ENCODE peak calls at places on chromosome 10, in seven cellular contexts. A is NCI-H1048; S is activated naive CD4-positive, alpha-beta T cell treated with anti-CD3 and anti-CD28 coated beads, Interleukin-2, amount 10 ng/mL, durations not matched to agents 7 days and 5 days; E is HepG2; J is fibroblast of villous mesenchyme; Y is NCI-H446; N is lower leg skin. H is an unnamed sample.

GRCh38 chr10:69459893-69460575 is 8.8 kb downstream of the TSPAN15 start:
- DNase-seq in A (no peak), S (no peak), E (no peak), J (no peak), Y (no peak), N (no peak), H (no peak)

GRCh38 chr10:14450041-14450491 is 119.3 kb upstream of the FRMD4A start:
- DNase-seq in A (no peak), S (no peak), E (no peak), J (peak), Y (no peak), N (no peak), H (no peak)

GRCh38 chr10:97396056-97396455 is 5.1 kb downstream of the RRP12 start:
- DNase-seq in A (no peak), S (no peak), E (no peak), J (no peak), Y (no peak), N (no peak), H (no peak)

GRCh38 chr10:62075912-62076311 is 174.4 kb downstream of the ARID5B start:
- DNase-seq in A (no peak), S (no peak), E (no peak), J (no peak), Y (no peak), N (no peak), H (no peak)

GRCh38 chr10:71974489-71975011 is 10.4 kb downstream of the CHST3 start:
- DNase-seq in A (no peak), S (no peak), E (no peak), J (no peak), Y (no peak), N (no peak), H (no peak)

GRCh38 chr10:46523119-46523880 is 33.2 kb downstream of the GPRIN2 start:
- DNase-seq in A (no peak), S (peak), E (no peak), J (no peak), Y (no peak), N (peak), H (no peak)

GRCh38 chr10:96495544-96495943 is 18.2 kb downstream of the TLL2 start:
- DNase-seq in A (no peak), S (no peak), E (no peak), J (no peak), Y (no peak), N (peak), H (no peak)

GRCh38 chr10:72027498-72027897 is 60.9 kb downstream of the SPOCK2 start:
- DNase-seq in A (no peak), S (no peak), E (no peak), J (peak), Y (no peak), N (no peak), H (no peak)

GRCh38 chr10:125868372-125868975 is 12.6 kb downstream of the DHX32 start:
- DNase-seq in A (peak), S (peak), E (peak), J (peak), Y (no peak), N (no peak), H (peak)

GRCh38 chr10:131843089-131843595 is 57.7 kb upstream of the PPP2R2D start:
- DNase-seq in A (no peak), S (no peak), E (no peak), J (no peak), Y (no peak), N (peak), H (no peak)

GRCh38 chr10:113221756-113222168 is 271.7 kb downstream of the TCF7L2 start:
- DNase-seq in A (no peak), S (no peak), E (no peak), J (peak), Y (no peak), N (no peak), H (peak)

GRCh38 chr10:126963354-126963753 is 58.1 kb downstream of the DOCK1 start:
- DNase-seq in A (no peak), S (no peak), E (no peak), J (no peak), Y (no peak), N (no peak), H (no peak)

GRCh38 chr10:30553625-30554442 is 75.7 kb downstream of the LYZL2 start:
- DNase-seq in A (no peak), S (no peak), E (peak), J (peak), Y (no peak), N (peak), H (peak)

GRCh38 chr10:89228136-89228535 is 21.0 kb upstream of the CH25H start:
- DNase-seq in A (no peak), S (no peak), E (no peak), J (no peak), Y (no peak), N (no peak), H (no peak)

GRCh38 chr10:110151467-110151866 is 55.9 kb upstream of the MXI1 start:
- DNase-seq in A (no peak), S (no peak), E (no peak), J (no peak), Y (no peak), N (no peak), H (peak)

GRCh38 chr10:71436268-71436922 is 39.7 kb downstream of the CDH23 start:
- DNase-seq in A (no peak), S (peak), E (no peak), J (no peak), Y (no peak), N (peak), H (no peak)

GRCh38 chr10:61153766-61154165 is 209.8 kb upstream of the RHOBTB1 start:
- DNase-seq in A (no peak), S (no peak), E (no peak), J (peak), Y (no peak), N (no peak), H (no peak)

GRCh38 chr10:98318861-98319260 is 50.9 kb upstream of the LOXL4 start:
- DNase-seq in A (no peak), S (no peak), E (no peak), J (no peak), Y (no peak), N (no peak), H (no peak)

GRCh38 chr10:32190890-32191491 is 134.8 kb upstream of the KIF5B start:
- DNase-seq in A (no peak), S (no peak), E (peak), J (peak), Y (peak), N (no peak), H (peak)

GRCh38 chr10:13971586-13972475 is 358.9 kb downstream of the FRMD4A start:
- DNase-seq in A (no peak), S (no peak), E (no peak), J (peak), Y (no peak), N (no peak), H (peak)

GRCh38 chr10:80410578-80411145 is 2.3 kb downstream of the PRXL2A start:
- DNase-seq in A (no peak), S (no peak), E (no peak), J (no peak), Y (no peak), N (peak), H (no peak)

GRCh38 chr10:72784551-72785421 is 92.8 kb downstream of the MCU start:
- DNase-seq in A (no peak), S (no peak), E (no peak), J (peak), Y (no peak), N (no peak), H (peak)

H was measured in left kidney.